ENCODE peak calls at places on chromosomes 12 and 14, in seven cellular contexts. One of them, this sample, is unnamed.

GRCh38 chr14:100384819-100385813 is 62.0 kb downstream of the SLC25A47 start:
- DNase-seq in glomerular endothelial cell: no peak
- DNase-seq in GM10248: no peak
- DNase-seq in T follicular helper cell: no peak
- DNase-seq in HS-5: no peak
- DNase-seq in head of caudate nucleus: no peak
- DNase-seq in HepG2: peak
- DNase-seq in this sample: no peak

GRCh38 chr12:64450711-64451486 is 1.0 kb upstream of the TBK1 start:
- DNase-seq in HS-5: no peak
- DNase-seq in T follicular helper cell: no peak
- DNase-seq in glomerular endothelial cell: no peak
- DNase-seq in GM10248: peak
- DNase-seq in HepG2: peak
- DNase-seq in head of caudate nucleus: no peak
- DNase-seq in this sample: no peak

GRCh38 chr12:7512528-7512927 is 9.0 kb upstream of the CD163 start:
- DNase-seq in GM10248: no peak
- DNase-seq in HepG2: peak
- DNase-seq in glomerular endothelial cell: no peak
- DNase-seq in T follicular helper cell: no peak
- DNase-seq in head of caudate nucleus: no peak
- DNase-seq in HS-5: peak
- DNase-seq in this sample: no peak

GRCh38 chr14:64763801-64764511 is 59.7 kb downstream of the PLEKHG3 start:
- DNase-seq in GM10248: no peak
- DNase-seq in glomerular endothelial cell: no peak
- DNase-seq in HS-5: no peak
- DNase-seq in T follicular helper cell: no peak
- DNase-seq in head of caudate nucleus: peak
- DNase-seq in HepG2: no peak
- DNase-seq in this sample: no peak

GRCh38 chr12:116821291-116821690 is 60.0 kb downstream of the HRK start:
- DNase-seq in glomerular endothelial cell: no peak
- DNase-seq in head of caudate nucleus: no peak
- DNase-seq in HepG2: no peak
- DNase-seq in HS-5: no peak
- DNase-seq in GM10248: no peak
- DNase-seq in T follicular helper cell: no peak
- DNase-seq in this sample: no peak

GRCh38 chr14:72774141-72774540 is 119.8 kb downstream of the DPF3 start:
- DNase-seq in glomerular endothelial cell: no peak
- DNase-seq in T follicular helper cell: no peak
- DNase-seq in HepG2: no peak
- DNase-seq in GM10248: no peak
- DNase-seq in head of caudate nucleus: no peak
- DNase-seq in HS-5: no peak
- DNase-seq in this sample: no peak

GRCh38 chr14:38735006-38735405 is 368.0 kb downstream of the SEC23A start:
- DNase-seq in glomerular endothelial cell: no peak
- DNase-seq in GM10248: no peak
- DNase-seq in HepG2: no peak
- DNase-seq in head of caudate nucleus: no peak
- DNase-seq in HS-5: no peak
- DNase-seq in T follicular helper cell: no peak
- DNase-seq in this sample: no peak

GRCh38 chr14:45868863-45869262 is 615.9 kb upstream of the MIS18BP1 start:
- DNase-seq in HepG2: no peak
- DNase-seq in glomerular endothelial cell: no peak
- DNase-seq in head of caudate nucleus: no peak
- DNase-seq in GM10248: no peak
- DNase-seq in T follicular helper cell: no peak
- DNase-seq in HS-5: no peak
- DNase-seq in this sample: no peak

GRCh38 chr14:88868558-88869159 is 44.2 kb downstream of the TTC8 start:
- DNase-seq in HepG2: peak
- DNase-seq in HS-5: no peak
- DNase-seq in head of caudate nucleus: no peak
- DNase-seq in GM10248: peak
- DNase-seq in glomerular endothelial cell: no peak
- DNase-seq in T follicular helper cell: no peak
- DNase-seq in this sample: no peak

GRCh38 chr14:67636361-67636919 is 16.7 kb downstream of the ARG2 start:
- DNase-seq in glomerular endothelial cell: no peak
- DNase-seq in GM10248: peak
- DNase-seq in T follicular helper cell: no peak
- DNase-seq in HepG2: no peak
- DNase-seq in head of caudate nucleus: no peak
- DNase-seq in HS-5: no peak
- DNase-seq in this sample: no peak

GRCh38 chr14:95313707-95314106 is 6.0 kb downstream of the CLMN start:
- DNase-seq in HepG2: peak
- DNase-seq in GM10248: peak
- DNase-seq in HS-5: peak
- DNase-seq in T follicular helper cell: no peak
- DNase-seq in head of caudate nucleus: peak
- DNase-seq in glomerular endothelial cell: no peak
- DNase-seq in this sample: peak

GRCh38 chr14:75068294-75069020 is 984 bp upstream of the ZC2HC1C start:
- DNase-seq in HepG2: no peak
- DNase-seq in HS-5: no peak
- DNase-seq in T follicular helper cell: no peak
- DNase-seq in glomerular endothelial cell: no peak
- DNase-seq in head of caudate nucleus: no peak
- DNase-seq in GM10248: no peak
- DNase-seq in this sample: peak

GRCh38 chr12:42742691-42743090 is 153.1 kb upstream of the PRICKLE1 start:
- DNase-seq in head of caudate nucleus: no peak
- DNase-seq in glomerular endothelial cell: no peak
- DNase-seq in HS-5: no peak
- DNase-seq in HepG2: no peak
- DNase-seq in GM10248: no peak
- DNase-seq in T follicular helper cell: no peak
- DNase-seq in this sample: no peak

GRCh38 chr12:124036117-124037109 is 63.4 kb downstream of the ZNF664 start:
- DNase-seq in HepG2: peak
- DNase-seq in T follicular helper cell: peak
- DNase-seq in head of caudate nucleus: peak
- DNase-seq in glomerular endothelial cell: no peak
- DNase-seq in GM10248: peak
- DNase-seq in HS-5: peak
- DNase-seq in this sample: peak

This sample was measured in foreskin melanocyte.